ENCODE peak calls at places on chromosomes 7 and 10, in four cellular contexts. E is activated T-cell treated with anti-CD3 and anti-CD28 coated beads, Interleukin-2, amount 50 U/mL, for 1 hour; U is iPS-NIHi11; B is GM12878. F is an unnamed sample.

GRCh38 chr7:72405389-72405788 is 6.7 kb downstream of the CALN1 start:
- DNase-seq in E (no peak), U (no peak), B (no peak), F (no peak)

GRCh38 chr7:33039257-33039904 is 23.2 kb downstream of the NT5C3A start:
- DNase-seq in U (no peak), B (no peak), E (no peak), F (no peak)

GRCh38 chr7:111364413-111364812 is 197.9 kb downstream of the IMMP2L start:
- DNase-seq in B (no peak), E (no peak), U (no peak), F (no peak)

GRCh38 chr10:34290412-34291082 is 524.5 kb downstream of the PARD3 start:
- DNase-seq in U (no peak), E (no peak), B (no peak), F (no peak)

GRCh38 chr7:65216469-65216868 is 157.2 kb upstream of the ZNF92 start:
- DNase-seq in E (peak), B (no peak), U (peak), F (peak)

GRCh38 chr7:132030161-132030568 is 473.7 kb upstream of the PODXL start:
- DNase-seq in U (no peak), B (no peak), E (no peak), F (no peak)

GRCh38 chr7:18626717-18627116 is 131.2 kb downstream of the HDAC9 start:
- DNase-seq in B (no peak), U (no peak), E (no peak), F (no peak)

GRCh38 chr7:37083311-37084096 is 359.2 kb upstream of the AOAH start:
- DNase-seq in B (no peak), E (no peak), U (no peak), F (no peak)

GRCh38 chr7:129784783-129785456 is 167.8 kb downstream of the UBE2H start:
- DNase-seq in B (peak), E (no peak), U (no peak), F (no peak)

GRCh38 chr10:32328499-32328898 is 18.5 kb downstream of the EPC1 start:
- DNase-seq in B (no peak), U (no peak), E (no peak), F (no peak)

GRCh38 chr7:148289630-148290029 is 300.9 kb upstream of the C7orf33 start:
- DNase-seq in B (no peak), E (no peak), U (no peak), F (no peak)

GRCh38 chr10:17340144-17340829 is 112.2 kb downstream of the VIM start:
- DNase-seq in U (no peak), E (no peak), B (no peak), F (no peak)

GRCh38 chr10:83606275-83606674 is 533.0 kb upstream of the GHITM start:
- DNase-seq in E (no peak), B (no peak), U (peak), F (no peak)

GRCh38 chr10:88918506-88918905 is 34.1 kb downstream of the ACTA2 start:
- DNase-seq in E (no peak), U (no peak), B (no peak), F (no peak)

F was measured in activated effector memory CD4-positive, alpha-beta T cell treated with anti-CD3 and anti-CD28 coated beads, Interleukin-2, amount 50 U/mL, for 16 hours.